ENCODE peak calls at places on chromosomes 6 and 20, in five cellular contexts. T is spleen, F is PC-3, H is cardiac muscle cell, J is astrocyte. B is an unnamed sample. For H3K4me1, the result is how much of the 10 kb centered on the place peaks cover.

GRCh38 chr6:157087974-157088373 is 235.3 kb downstream of the TMEM242 start:
- DNase-seq in F (no peak), T (no peak), J (no peak), H (no peak), B (no peak)

GRCh38 chr6:1614767-1615650 is 5.3 kb downstream of the FOXC1 start:
- DNase-seq in H (no peak), J (no peak), T (no peak), F (no peak), B (no peak)

GRCh38 chr20:48191200-48191599 is 405.9 kb upstream of the SULF2 start:
- DNase-seq in T (no peak), J (peak), F (peak), H (peak), B (no peak)

GRCh38 chr6:116278853-116279231 is 888 bp downstream of the TSPYL1 start:
- DNase-seq in H (peak), F (no peak), J (no peak), T (peak), B (peak)

GRCh38 chr6:19842030-19842429 is 4.9 kb downstream of the ID4 start:
- DNase-seq in J (no peak), F (no peak), T (no peak), H (no peak), B (no peak)

GRCh38 chr6:33075568-33076405 is at the start of gene HLA-DPB1:
- DNase-seq in F (peak), H (peak), J (peak), T (peak), B (no peak)

GRCh38 chr6:30793521-30794194 is 49.3 kb upstream of the IER3 start:
- DNase-seq in J (peak), F (peak), T (no peak), H (peak), B (no peak)

GRCh38 chr6:115896538-115897129 is 164.1 kb downstream of the FRK start:
- DNase-seq in T (no peak), J (peak), F (peak), H (peak), B (no peak)

GRCh38 chr6:126661646-126662045 is 321.7 kb downstream of the CENPW start:
- DNase-seq in T (no peak), J (peak), H (peak), F (no peak), B (no peak)

GRCh38 chr6:124924333-124924759 is 37.9 kb upstream of the RNF217 start:
- DNase-seq in H (peak), T (no peak), J (peak), F (peak), B (no peak)

GRCh38 chr6:4102687-4103244 is 23.8 kb upstream of the FAM217A start:
- DNase-seq in T (no peak), J (no peak), H (no peak), F (no peak), B (no peak)

GRCh38 chr20:57167292-57167655 is 99.2 kb downstream of the BMP7 start:
- DNase-seq in F (no peak), J (no peak), H (no peak), T (no peak), B (no peak)

GRCh38 chr6:83303426-83303825 is 110.3 kb downstream of the RWDD2A start:
- DNase-seq in J (no peak), H (no peak), T (no peak), F (peak), B (no peak)

GRCh38 chr6:99416226-99416625 is 8.9 kb downstream of the PNISR start:
- DNase-seq in H (no peak), J (no peak), F (no peak), T (no peak), B (no peak)

GRCh38 chr6:144305985-144306384 is 20.9 kb downstream of the UTRN start:
- DNase-seq in F (peak), J (peak), H (no peak), T (no peak), B (peak)

GRCh38 chr20:46767127-46767761 is 57.8 kb downstream of the SLC2A10 start:
- DNase-seq in F (peak), H (peak), T (no peak), J (no peak), B (no peak)

GRCh38 chr20:47951521-47951951 is 166.3 kb upstream of the SULF2 start:
- DNase-seq in T (no peak), J (peak), F (peak), H (peak), B (no peak)

GRCh38 chr20:37914672-37915433 is 11.9 kb downstream of the VSTM2L start:
- DNase-seq in T (no peak), F (no peak), H (peak), J (no peak), B (peak)

GRCh38 chr6:121607716-121608115 is 172.3 kb downstream of the GJA1 start:
- DNase-seq in F (no peak), J (no peak), T (no peak), H (no peak), B (no peak)

GRCh38 chr6:11111769-11112437 is 378 bp upstream of the ERVFRD-1 start:
- DNase-seq in J (no peak), F (no peak), H (peak), T (no peak), B (no peak)

GRCh38 chr6:82878812-82879211 is 186.8 kb downstream of the UBE3D start:
- DNase-seq in J (peak), H (peak), F (no peak), T (no peak), B (no peak)

GRCh38 chr6:4313044-4313686 is 177.8 kb upstream of the ECI2 start:
- DNase-seq in H (peak), T (no peak), J (peak), F (peak), B (no peak)

GRCh38 chr6:118584906-118585305 is 36.8 kb downstream of the PLN start:
- DNase-seq in F (no peak), J (no peak), T (no peak), H (no peak), B (no peak)

GRCh38 chr6:36851149-36851614 is 11.9 kb upstream of the CPNE5 start:
- DNase-seq in J (peak), F (peak), T (no peak), H (peak), B (no peak)

GRCh38 chr6:41557305-41557704 is 11.1 kb downstream of the FOXP4 start:
- DNase-seq in J (no peak), H (no peak), F (no peak), T (no peak), B (no peak)

GRCh38 chr20:50113420-50114224 is 672 bp upstream of the UBE2V1 start:
- DNase-seq in H (no peak), T (no peak), J (no peak), F (no peak), B (no peak)
- H3K4me1 ChIP-seq in H (under half), T (half or more), J (under half), F (half or more), B (half or more)

GRCh38 chr6:111711989-111712388 is 106.3 kb upstream of the TRAF3IP2 start:
- DNase-seq in F (no peak), H (no peak), T (no peak), J (no peak), B (no peak)

GRCh38 chr6:111710439-111710838 is 104.8 kb upstream of the TRAF3IP2 start:
- DNase-seq in J (no peak), H (no peak), T (no peak), F (no peak), B (no peak)

GRCh38 chr6:111710911-111711310 is 105.2 kb upstream of the TRAF3IP2 start:
- DNase-seq in F (no peak), H (no peak), J (no peak), T (no peak), B (no peak)

GRCh38 chr6:111712398-111712797 is 106.7 kb upstream of the TRAF3IP2 start:
- DNase-seq in F (no peak), H (peak), T (no peak), J (peak), B (no peak)

GRCh38 chr6:111711476-111711875 is 105.8 kb upstream of the TRAF3IP2 start:
- DNase-seq in F (no peak), J (no peak), H (no peak), T (no peak), B (no peak)
- H3K27ac ChIP-seq in F (no peak), J (peak), H (no peak), T (peak), B (no peak)

DNA sequence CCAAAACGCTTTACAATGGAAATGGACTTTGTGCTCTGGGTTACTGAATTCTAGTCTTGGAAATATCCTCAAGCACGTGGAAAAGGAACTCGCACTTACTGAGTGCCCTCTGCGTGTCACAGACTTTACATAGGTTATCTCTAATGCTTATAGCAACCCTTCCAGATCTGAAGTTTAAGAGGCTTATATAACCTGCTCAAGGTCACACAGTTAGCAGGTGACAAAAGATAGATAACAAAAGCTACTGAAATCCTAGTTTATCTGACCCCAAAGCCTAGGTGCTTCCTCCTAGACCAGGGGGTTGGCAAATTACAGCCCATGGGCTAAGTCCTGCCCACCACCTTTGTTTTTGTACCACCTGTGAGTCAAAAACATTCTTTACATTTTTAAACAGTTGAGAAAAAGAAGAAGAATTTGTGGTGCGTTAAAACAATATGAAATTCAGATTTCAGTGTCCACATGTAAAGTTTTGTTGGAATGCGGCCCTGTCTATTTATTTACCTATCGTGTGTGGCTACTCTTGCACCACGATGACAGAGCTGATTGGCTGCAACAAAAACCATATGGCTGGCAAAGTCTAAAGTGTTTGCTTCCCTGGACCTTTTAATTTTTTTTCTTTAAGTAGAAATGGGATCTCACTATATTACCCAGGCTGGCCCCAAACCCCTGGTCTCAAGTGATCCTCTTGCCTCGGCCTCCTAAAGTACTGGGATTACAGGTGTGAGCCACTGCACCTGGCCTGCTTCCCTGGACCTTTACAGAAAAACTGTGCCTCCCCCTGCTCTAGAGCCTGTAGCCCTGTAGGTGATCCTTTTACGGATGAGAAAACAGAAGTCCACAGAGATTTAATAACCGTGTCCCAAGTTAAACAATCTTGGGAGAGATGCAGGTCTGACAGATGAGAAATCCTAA is 110.2 kb upstream of the RREB1 start:
- DNase-seq in F (no peak), J (no peak), H (no peak), T (peak), B (no peak)
- TF ChIP-seq CTCF in F (no peak), J (no peak), H (no peak), T (no peak), B (no peak)

DNA sequence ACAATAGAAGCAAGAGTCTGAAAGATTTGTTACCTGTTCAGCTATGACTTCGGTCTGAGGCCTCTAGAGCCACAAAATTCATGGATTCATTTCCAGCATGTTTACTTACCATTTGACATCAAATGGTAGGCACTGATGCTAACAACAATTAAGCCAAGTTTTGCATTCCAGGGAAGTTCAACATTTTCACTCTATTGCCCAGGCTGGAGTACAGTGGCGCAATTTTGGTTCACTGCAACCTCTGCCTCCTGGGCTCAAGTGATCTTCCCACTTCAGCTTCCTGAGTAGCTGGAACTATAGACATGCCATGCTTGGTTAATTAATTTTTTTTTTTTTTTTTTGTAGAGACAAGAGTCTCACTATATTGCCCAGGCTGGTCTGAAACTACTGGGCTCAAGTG is 114.1 kb upstream of the SGK1 start:
- DNase-seq in J (no peak), T (no peak), F (no peak), H (no peak), B (no peak)
- H3K4me1 ChIP-seq in J (under half), T (under half), F (under half), H (under half), B (under half)